ENCODE peak calls at places on chromosome 4, in seven cellular contexts. H, Q, X, N, R, W and I are unnamed samples. For H3K4me1, the result is how much of the 10 kb centered on the place peaks cover.

GRCh38 chr4:101655847-101656246 is 134.7 kb upstream of the BANK1 start:
- DNase-seq in W (no peak), X (no peak), N (no peak), Q (no peak), H (no peak), R (no peak), I (no peak)

GRCh38 chr4:190017357-190018200 is 9.5 kb downstream of the FRG2 start:
- DNase-seq in X (no peak), H (no peak), N (no peak), W (no peak), R (no peak), Q (no peak), I (no peak)

GRCh38 chr4:86939737-86940141 is 4.9 kb downstream of the AFF1 start:
- DNase-seq in W (peak), H (no peak), Q (no peak), X (no peak), R (peak), N (no peak), I (no peak)

GRCh38 chr4:145891958-145892357 is 46.7 kb downstream of the ZNF827 start:
- DNase-seq in N (no peak), H (peak), X (no peak), W (no peak), Q (no peak), R (no peak), I (no peak)

GRCh38 chr4:40003986-40004385 is 26.3 kb upstream of the PDS5A start:
- DNase-seq in X (no peak), R (no peak), H (no peak), N (no peak), W (no peak), Q (no peak), I (no peak)

GRCh38 chr4:72846280-72847111 is 223.0 kb downstream of the COX18 start:
- DNase-seq in H (peak), N (no peak), W (no peak), Q (no peak), X (no peak), R (no peak), I (no peak)

GRCh38 chr4:150033937-150034336 is 44.3 kb upstream of the DCLK2 start:
- DNase-seq in X (no peak), R (no peak), W (peak), H (no peak), N (no peak), Q (no peak), I (no peak)

GRCh38 chr4:152106113-152106763 is 345.4 kb upstream of the GATB start:
- DNase-seq in Q (peak), N (peak), X (no peak), W (peak), H (no peak), R (peak), I (peak)

GRCh38 chr4:125368684-125369083 is 53.9 kb downstream of the FAT4 start:
- DNase-seq in R (no peak), Q (no peak), X (no peak), W (peak), H (no peak), N (no peak), I (no peak)

GRCh38 chr4:60313616-60314015 is 886.5 kb upstream of the ADGRL3 start:
- DNase-seq in R (no peak), N (no peak), Q (no peak), X (no peak), H (no peak), W (no peak), I (no peak)

GRCh38 chr4:8402640-8403039 is 37.9 kb downstream of the ACOX3 start:
- DNase-seq in Q (peak), N (no peak), H (no peak), W (peak), X (no peak), R (no peak), I (peak)

GRCh38 chr4:163556169-163556568 is 61.7 kb downstream of the TMA16 start:
- DNase-seq in R (no peak), N (no peak), W (no peak), H (no peak), X (no peak), Q (no peak), I (no peak)

GRCh38 chr4:141860974-141861373 is 224.6 kb downstream of the IL15 start:
- DNase-seq in W (no peak), X (no peak), R (no peak), Q (no peak), H (no peak), N (no peak), I (no peak)

GRCh38 chr4:35684755-35685154 is 559.6 kb downstream of the ARAP2 start:
- DNase-seq in H (no peak), N (no peak), R (no peak), X (no peak), Q (no peak), W (no peak), I (no peak)

GRCh38 chr4:37385424-37385823 is 140.9 kb downstream of the NWD2 start:
- DNase-seq in H (no peak), W (no peak), X (no peak), N (no peak), Q (no peak), R (no peak), I (no peak)
- H3K4me1 ChIP-seq in H (under half), W (under half), X (under half), N (under half), Q (under half), R (under half), I (under half)

DNA sequence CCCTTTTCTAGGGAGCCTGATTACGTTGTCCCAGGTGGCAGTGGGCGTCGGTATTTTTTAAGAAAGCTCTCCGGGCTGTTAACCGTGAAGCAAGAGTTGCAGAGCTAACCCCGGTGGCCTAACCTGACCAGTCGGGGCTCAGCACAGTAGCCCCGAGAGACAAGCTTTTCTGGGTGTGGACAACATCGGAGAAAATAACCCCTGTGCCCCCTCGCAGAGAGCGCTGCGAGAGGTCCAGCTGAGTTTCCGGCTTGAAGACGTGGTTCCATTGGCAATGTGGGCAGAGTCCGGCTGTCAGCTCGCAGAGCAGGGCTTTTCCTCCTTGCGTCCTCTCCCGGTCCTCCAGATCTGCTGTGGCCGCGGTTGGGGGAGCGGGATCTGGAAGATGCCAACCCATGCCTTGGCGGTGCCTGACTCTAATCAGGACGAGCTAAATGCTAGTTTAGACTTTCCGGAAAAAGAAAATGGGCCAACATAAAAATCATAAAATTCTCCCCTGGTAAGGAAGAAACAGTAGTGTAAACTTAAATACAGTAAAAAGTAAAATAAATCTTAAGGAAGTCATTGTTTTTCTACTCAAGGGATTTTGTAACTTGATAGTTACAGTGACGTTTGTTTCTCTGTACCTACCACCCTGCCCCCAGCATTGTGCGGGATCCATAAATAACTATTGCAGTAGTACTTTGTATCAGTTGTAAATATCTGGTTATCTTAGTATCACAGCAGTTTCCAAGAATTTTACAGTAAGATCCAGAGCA is 603 bp upstream of the PLA2G12A start:
- DNase-seq in X (peak), Q (peak), N (peak), H (peak), W (peak), R (peak), I (no peak)
- TF ChIP-seq POLR2A in X (no peak), Q (no peak), N (no peak), H (peak), W (no peak), R (peak), I (no peak)

DNA sequence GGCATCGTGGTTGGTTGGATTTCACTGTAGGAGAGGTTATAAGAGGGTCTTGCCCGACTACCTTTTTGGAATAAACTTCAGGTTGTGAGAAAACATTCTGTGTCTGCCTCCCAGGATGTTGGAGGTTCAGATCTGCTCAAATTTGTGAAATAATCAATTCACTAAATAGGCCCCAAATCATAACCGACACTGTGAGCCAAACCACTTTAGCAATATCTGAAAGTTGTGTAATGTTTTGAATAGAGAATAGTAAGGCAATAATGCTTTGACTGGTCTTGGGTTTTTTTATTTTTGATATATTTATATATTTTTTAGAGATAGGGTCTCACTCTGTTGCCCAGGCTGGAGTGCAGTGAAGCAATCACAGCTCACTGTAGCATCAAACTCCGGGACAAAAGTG is 131.2 kb downstream of the GLRA3 start:
- DNase-seq in H (no peak), Q (no peak), N (no peak), R (no peak), X (no peak), W (no peak), I (no peak)
- H3K27ac ChIP-seq in H (no peak), Q (no peak), N (peak), R (no peak), X (no peak), W (no peak), I (no peak)

GRCh38 chr4:2432004-2432403 is 13.2 kb downstream of the CFAP99 start:
- DNase-seq in R (no peak), N (no peak), W (no peak), H (no peak), Q (no peak), X (no peak), I (no peak)

GRCh38 chr4:2432991-2433530 is 14.3 kb downstream of the CFAP99 start:
- DNase-seq in H (peak), N (no peak), W (no peak), Q (no peak), X (no peak), R (no peak), I (no peak)

GRCh38 chr4:2434420-2434819 is 15.7 kb downstream of the CFAP99 start:
- DNase-seq in X (no peak), R (no peak), Q (no peak), N (no peak), W (no peak), H (no peak), I (no peak)

GRCh38 chr4:2436301-2436700 is 17.5 kb downstream of the CFAP99 start:
- DNase-seq in R (no peak), N (no peak), H (no peak), X (no peak), Q (no peak), W (no peak), I (no peak)

DNA sequence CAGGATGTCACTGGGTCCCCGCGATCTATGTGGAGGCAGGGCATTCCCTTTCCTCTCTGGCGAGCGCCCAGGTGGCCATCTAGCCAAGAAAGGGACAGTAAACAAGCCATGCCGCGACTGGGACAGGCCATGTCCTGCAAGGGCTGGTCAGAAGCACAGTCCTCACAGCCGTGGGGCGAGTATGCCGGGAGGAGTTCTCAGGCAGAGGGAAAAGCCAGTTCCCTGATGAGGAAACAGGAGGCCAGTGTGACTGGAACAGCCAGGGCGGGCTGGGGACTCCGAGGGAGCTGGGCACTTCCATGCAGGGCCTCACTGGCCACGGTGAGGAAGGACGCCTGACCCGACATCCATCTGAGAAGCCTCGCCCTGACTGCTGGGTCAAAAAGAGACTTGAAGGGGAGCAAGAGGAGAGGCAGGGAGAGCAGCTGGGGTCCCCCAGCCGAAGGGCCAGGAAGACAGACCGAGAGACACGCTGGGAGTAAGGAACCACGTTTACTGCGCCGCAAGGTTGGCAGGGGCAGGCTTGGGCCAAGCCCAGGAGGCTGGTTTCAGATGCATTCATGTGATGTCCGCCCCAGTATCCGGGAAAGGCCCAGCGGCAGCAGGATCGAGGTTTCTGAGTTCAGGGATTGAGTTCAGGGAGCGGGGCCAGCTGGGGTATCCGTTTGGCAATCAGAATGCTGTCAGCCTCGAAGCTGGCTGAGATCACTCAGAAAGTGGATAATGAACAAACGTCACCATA is 15.0 kb downstream of the CFAP99 start:
- DNase-seq in H (no peak), W (no peak), N (no peak), X (no peak), Q (no peak), R (no peak), I (no peak)
- H3K4me1 ChIP-seq in H (under half), W (under half), N (under half), X (under half), Q (under half), R (under half), I (under half)

GRCh38 chr4:153488719-153489384 is 22.7 kb downstream of the TMEM131L start:
- DNase-seq in X (peak), N (no peak), W (no peak), Q (no peak), R (peak), H (no peak), I (no peak)
- TF ChIP-seq POLR2A in X (no peak), N (no peak), W (no peak), Q (no peak), R (no peak), H (no peak), I (no peak)

GRCh38 chr4:6955261-6955911 is 45.8 kb downstream of the TBC1D14 start:
- DNase-seq in R (no peak), W (no peak), Q (no peak), H (no peak), N (peak), X (peak), I (no peak)
- H3K27ac ChIP-seq in R (no peak), W (no peak), Q (no peak), H (no peak), N (peak), X (peak), I (no peak)

DNA sequence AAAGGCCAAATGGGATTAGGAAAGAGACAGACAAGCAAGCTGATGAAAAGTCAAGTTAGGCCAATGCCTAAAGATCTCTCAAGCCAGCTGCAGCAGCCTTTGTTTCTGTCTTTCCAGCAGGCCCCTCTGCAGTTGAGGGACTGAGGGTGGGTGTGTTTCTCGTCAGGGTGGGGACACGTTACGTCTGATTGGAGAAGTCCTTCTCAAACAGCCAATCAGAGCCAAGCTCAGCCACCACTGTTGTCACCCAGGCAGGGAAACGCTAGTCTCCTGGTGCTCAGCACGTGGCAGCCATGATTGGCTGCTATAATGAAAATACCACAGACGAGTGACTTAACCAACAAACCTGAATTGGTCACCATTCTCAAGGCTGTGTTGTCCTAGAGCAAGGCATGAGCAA is 177.1 kb upstream of the LCORL start:
- DNase-seq in Q (no peak), N (no peak), R (no peak), X (no peak), W (no peak), H (no peak), I (no peak)
- H3K4me1 ChIP-seq in Q (under half), N (under half), R (under half), X (under half), W (under half), H (under half), I (under half)